ENCODE peak calls at places on chromosomes 2 and 18, in five cellular contexts. One of them, this sample, is unnamed.

GRCh38 chr2:9844581-9844980 is 1.3 kb downstream of the TAF1B start:
- DNase-seq in H1: no peak
- DNase-seq in K562: no peak
- DNase-seq in GM12878: peak
- DNase-seq in HepG2: no peak
- DNase-seq in this sample: no peak

GRCh38 chr18:59665057-59666007 is 31.9 kb downstream of the CCBE1 start:
- DNase-seq in H1: no peak
- DNase-seq in K562: no peak
- DNase-seq in GM12878: no peak
- DNase-seq in HepG2: no peak
- DNase-seq in this sample: no peak

GRCh38 chr2:56263876-56264275 is 80.1 kb downstream of the CCDC85A start:
- DNase-seq in H1: no peak
- DNase-seq in K562: no peak
- DNase-seq in GM12878: no peak
- DNase-seq in HepG2: no peak
- DNase-seq in this sample: no peak

GRCh38 chr2:200635251-200635650 is 49.4 kb downstream of the AOX1 start:
- DNase-seq in H1: no peak
- DNase-seq in K562: no peak
- DNase-seq in GM12878: no peak
- DNase-seq in HepG2: no peak
- DNase-seq in this sample: no peak

GRCh38 chr2:218259099-218259921 is 1.5 kb upstream of the GPBAR1 start:
- DNase-seq in H1: no peak
- DNase-seq in K562: no peak
- DNase-seq in GM12878: no peak
- DNase-seq in HepG2: no peak
- DNase-seq in this sample: no peak

GRCh38 chr2:66127656-66128055 is 307.3 kb upstream of the MEIS1 start:
- DNase-seq in H1: no peak
- DNase-seq in K562: no peak
- DNase-seq in GM12878: no peak
- DNase-seq in HepG2: no peak
- DNase-seq in this sample: no peak

GRCh38 chr2:31978436-31978835 is 32.4 kb downstream of the MEMO1 start:
- DNase-seq in H1: no peak
- DNase-seq in K562: no peak
- DNase-seq in GM12878: no peak
- DNase-seq in HepG2: no peak
- DNase-seq in this sample: no peak

GRCh38 chr2:33210626-33211025 is 263.9 kb downstream of the LTBP1 start:
- DNase-seq in H1: no peak
- DNase-seq in K562: no peak
- DNase-seq in GM12878: no peak
- DNase-seq in HepG2: no peak
- DNase-seq in this sample: no peak

GRCh38 chr2:69589973-69590652 is 53.4 kb downstream of the AAK1 start:
- DNase-seq in H1: no peak
- DNase-seq in K562: peak
- DNase-seq in GM12878: no peak
- DNase-seq in HepG2: no peak
- DNase-seq in this sample: no peak

GRCh38 chr18:11840493-11840892 is 10.7 kb upstream of the CHMP1B start:
- DNase-seq in H1: peak
- DNase-seq in K562: peak
- DNase-seq in GM12878: no peak
- DNase-seq in HepG2: peak
- DNase-seq in this sample: no peak

GRCh38 chr18:27493182-27493581 is 308.1 kb upstream of the CHST9 start:
- DNase-seq in H1: no peak
- DNase-seq in K562: no peak
- DNase-seq in GM12878: no peak
- DNase-seq in HepG2: no peak
- DNase-seq in this sample: no peak

GRCh38 chr18:32566960-32567359 is 96.3 kb upstream of the GAREM1 start:
- DNase-seq in H1: no peak
- DNase-seq in K562: no peak
- DNase-seq in GM12878: no peak
- DNase-seq in HepG2: no peak
- DNase-seq in this sample: no peak

GRCh38 chr2:158006961-158007664 is 94.6 kb upstream of the UPP2 start:
- DNase-seq in H1: no peak
- DNase-seq in K562: no peak
- DNase-seq in GM12878: no peak
- DNase-seq in HepG2: no peak
- DNase-seq in this sample: no peak

GRCh38 chr2:222353998-222354397 is 55.2 kb upstream of the PAX3 start:
- DNase-seq in H1: no peak
- DNase-seq in K562: no peak
- DNase-seq in GM12878: no peak
- DNase-seq in HepG2: no peak
- DNase-seq in this sample: no peak

GRCh38 chr2:20539133-20539719 is 92.4 kb downstream of the RHOB start:
- DNase-seq in H1: no peak
- DNase-seq in K562: no peak
- DNase-seq in GM12878: no peak
- DNase-seq in HepG2: peak
- DNase-seq in this sample: no peak
- H3K9ac ChIP-seq in H1: no peak
- H3K9ac ChIP-seq in K562: peak
- H3K9ac ChIP-seq in GM12878: no peak
- H3K9ac ChIP-seq in HepG2: peak
- H3K9ac ChIP-seq in this sample: no peak

DNA sequence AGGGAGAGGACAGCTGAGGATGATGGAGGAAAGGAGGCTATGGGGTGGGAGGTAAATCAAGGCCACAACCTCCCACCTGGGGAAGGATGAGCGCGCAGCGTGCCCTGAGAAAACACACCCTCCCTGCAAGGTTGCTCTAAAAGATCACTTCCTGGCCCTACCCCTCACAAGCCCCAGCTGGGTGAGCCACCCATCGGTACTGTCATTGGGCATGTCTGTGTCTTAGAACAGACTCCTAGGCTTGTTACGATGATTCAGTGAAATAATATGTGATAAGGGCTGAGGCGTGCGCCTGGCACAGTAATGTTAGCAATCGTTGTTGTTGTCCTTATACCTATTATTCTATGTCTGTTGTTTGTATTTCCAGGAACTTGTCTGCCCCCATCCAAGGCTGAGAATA is 175.1 kb downstream of the ZFP36L2 start:
- DNase-seq in H1: no peak
- DNase-seq in K562: no peak
- DNase-seq in GM12878: no peak
- DNase-seq in HepG2: no peak
- DNase-seq in this sample: peak
- TF ChIP-seq SRF in H1: no peak
- TF ChIP-seq SRF in K562: no peak
- TF ChIP-seq SRF in GM12878: no peak
- TF ChIP-seq SRF in HepG2: no peak
- TF ChIP-seq SRF in this sample: no peak

GRCh38 chr18:3367491-3368091 is 82.4 kb upstream of the TGIF1 start:
- DNase-seq in H1: no peak
- DNase-seq in K562: no peak
- DNase-seq in GM12878: no peak
- DNase-seq in HepG2: no peak
- DNase-seq in this sample: no peak
- H3K9ac ChIP-seq in H1: no peak
- H3K9ac ChIP-seq in K562: no peak
- H3K9ac ChIP-seq in GM12878: no peak
- H3K9ac ChIP-seq in HepG2: no peak
- H3K9ac ChIP-seq in this sample: no peak

GRCh38 chr2:111923271-111923670 is 24.9 kb downstream of the MERTK start:
- DNase-seq in H1: no peak
- DNase-seq in K562: no peak
- DNase-seq in GM12878: no peak
- DNase-seq in HepG2: no peak
- DNase-seq in this sample: no peak

GRCh38 chr2:111919794-111920608 is 21.6 kb downstream of the MERTK start:
- DNase-seq in H1: no peak
- DNase-seq in K562: no peak
- DNase-seq in GM12878: no peak
- DNase-seq in HepG2: peak
- DNase-seq in this sample: no peak

GRCh38 chr2:111912547-111912946 is 14.1 kb downstream of the MERTK start:
- DNase-seq in H1: no peak
- DNase-seq in K562: no peak
- DNase-seq in GM12878: no peak
- DNase-seq in HepG2: no peak
- DNase-seq in this sample: no peak

GRCh38 chr2:111919362-111919761 is 21.0 kb downstream of the MERTK start:
- DNase-seq in H1: no peak
- DNase-seq in K562: peak
- DNase-seq in GM12878: no peak
- DNase-seq in HepG2: peak
- DNase-seq in this sample: no peak

GRCh38 chr2:111918383-111918806 is 20.0 kb downstream of the MERTK start:
- DNase-seq in H1: no peak
- DNase-seq in K562: peak
- DNase-seq in GM12878: no peak
- DNase-seq in HepG2: no peak
- DNase-seq in this sample: no peak
- TF ChIP-seq SRF in H1: no peak
- TF ChIP-seq SRF in K562: no peak
- TF ChIP-seq SRF in GM12878: no peak
- TF ChIP-seq SRF in HepG2: no peak
- TF ChIP-seq SRF in this sample: no peak

GRCh38 chr2:25341753-25342371 is at the start of gene DNMT3A:
- DNase-seq in H1: no peak
- DNase-seq in K562: peak
- DNase-seq in GM12878: no peak
- DNase-seq in HepG2: no peak
- DNase-seq in this sample: no peak
- H3K9ac ChIP-seq in H1: peak
- H3K9ac ChIP-seq in K562: no peak
- H3K9ac ChIP-seq in GM12878: peak
- H3K9ac ChIP-seq in HepG2: peak
- H3K9ac ChIP-seq in this sample: peak

GRCh38 chr2:234982096-234982834 is 30.4 kb downstream of the SH3BP4 start:
- DNase-seq in H1: no peak
- DNase-seq in K562: no peak
- DNase-seq in GM12878: no peak
- DNase-seq in HepG2: no peak
- DNase-seq in this sample: no peak
- TF ChIP-seq SRF in H1: no peak
- TF ChIP-seq SRF in K562: no peak
- TF ChIP-seq SRF in GM12878: no peak
- TF ChIP-seq SRF in HepG2: no peak
- TF ChIP-seq SRF in this sample: no peak

This sample was measured in HCT116.